ENCODE peak calls at places on chromosomes 2 and 18, in five cellular contexts. X is hypothalamus; E is AG08396; B is A549; W is activated T-cell treated with anti-CD3 and anti-CD28 coated beads, Interleukin-2, amount 50 U/mL, for 4 hours. Z is an unnamed sample.

GRCh38 chr2:230130668-230131364 is 62.1 kb upstream of the SLC16A14 start:
- DNase-seq in W (no peak), X (no peak), E (peak; percentile 88), B (no peak), Z (no peak)

GRCh38 chr2:79434362-79434761 is 78.5 kb upstream of the CTNNA2 start:
- DNase-seq in E (no peak), B (no peak), W (no peak), X (no peak), Z (no peak)

GRCh38 chr18:68104036-68104435 is 587.5 kb upstream of the DSEL start:
- DNase-seq in X (no peak), E (no peak), B (no peak), W (no peak), Z (no peak)

GRCh38 chr2:231862071-231862470 is 64.1 kb downstream of the NPPC start:
- DNase-seq in B (no peak), X (no peak), W (no peak), E (no peak), Z (no peak)

GRCh38 chr2:66581461-66582363 is 146.8 kb downstream of the MEIS1 start:
- DNase-seq in B (no peak), W (no peak), X (no peak), E (peak; percentile 46), Z (no peak)

GRCh38 chr2:167451496-167452289 is 563.4 kb downstream of the XIRP2 start:
- DNase-seq in E (no peak), X (no peak), B (no peak), W (no peak), Z (no peak)

GRCh38 chr18:24530630-24531111 is 70.2 kb downstream of the HRH4 start:
- DNase-seq in B (no peak), X (no peak), W (no peak), E (peak; percentile 37), Z (peak; percentile 23)

GRCh38 chr2:167957662-167958061 is 289.7 kb downstream of the STK39 start:
- DNase-seq in W (no peak), B (no peak), X (no peak), E (no peak), Z (no peak)

GRCh38 chr2:227447606-227448005 is 24.4 kb upstream of the AGFG1 start:
- DNase-seq in W (no peak), E (peak; percentile 50), X (no peak), B (no peak), Z (no peak)

GRCh38 chr18:23862071-23862470 is 152.5 kb upstream of the TTC39C start:
- DNase-seq in X (no peak), E (peak; percentile 78), W (no peak), B (no peak), Z (no peak)

GRCh38 chr2:232532406-232532805 is 6.4 kb downstream of the CHRND start:
- DNase-seq in X (no peak), B (no peak), E (no peak), W (no peak), Z (no peak)

GRCh38 chr2:59322005-59322404 is 1080.9 kb upstream of the FANCL start:
- DNase-seq in E (no peak), X (no peak), B (no peak), W (no peak), Z (no peak)

GRCh38 chr2:195363496-195363895 is 293.5 kb upstream of the SLC39A10 start:
- DNase-seq in W (no peak), B (no peak), X (no peak), E (peak; percentile 25), Z (no peak)

GRCh38 chr2:190469770-190470169 is 61.6 kb downstream of the MFSD6 start:
- DNase-seq in X (no peak), E (no peak), W (no peak), B (peak; percentile 40), Z (no peak)

GRCh38 chr2:241535871-241536639 is 22.5 kb upstream of the BOK start:
- DNase-seq in B (no peak), X (no peak), E (no peak), W (no peak), Z (no peak)

GRCh38 chr2:189698020-189698887 is 23.8 kb downstream of the ANKAR start:
- DNase-seq in W (peak; percentile 12), X (no peak), E (peak; percentile 17), B (peak; percentile 10), Z (peak; percentile 59)

GRCh38 chr2:32772623-32773221 is 144.9 kb downstream of the TTC27 start:
- DNase-seq in B (peak; percentile 43), X (no peak), E (peak; percentile 70), W (no peak), Z (no peak)

GRCh38 chr18:58391932-58392331 is 237.0 kb downstream of the ALPK2 start:
- DNase-seq in B (no peak), X (no peak), E (no peak), W (no peak), Z (no peak)

GRCh38 chr18:45837283-45838070 is 12.0 kb downstream of the SIGLEC15 start:
- DNase-seq in B (no peak), X (no peak), W (no peak), E (no peak), Z (peak; percentile 64)

GRCh38 chr2:70897977-70898226 is 37.8 kb upstream of the ATP6V1B1 start:
- DNase-seq in X (no peak), E (no peak), W (no peak), B (no peak), Z (no peak)

GRCh38 chr18:79953921-79954651 is 2.6 kb upstream of the SLC66A2 start:
- DNase-seq in B (no peak), W (no peak), E (no peak), X (no peak), Z (peak; percentile 32)

GRCh38 chr2:106115250-106115649 is 78.9 kb downstream of the UXS1 start:
- DNase-seq in E (peak; percentile 74), W (no peak), X (no peak), B (peak; percentile 51), Z (no peak)

GRCh38 chr2:40431600-40431955 is 20.3 kb downstream of the SLC8A1 start:
- DNase-seq in E (peak; percentile 47), W (no peak), X (no peak), B (no peak), Z (no peak)

GRCh38 chr18:22983175-22983574 is 50.0 kb downstream of the RBBP8 start:
- DNase-seq in X (no peak), E (no peak), W (no peak), B (peak; percentile 6), Z (no peak)

GRCh38 chr18:3528251-3528650 is 78.3 kb downstream of the TGIF1 start:
- DNase-seq in W (no peak), B (no peak), X (no peak), E (no peak), Z (no peak)

GRCh38 chr2:235262750-235263149 is 231.1 kb upstream of the AGAP1 start:
- DNase-seq in X (no peak), B (no peak), W (no peak), E (no peak), Z (no peak)

GRCh38 chr18:3451989-3452749 is 2.2 kb downstream of the TGIF1 start:
- DNase-seq in B (no peak), E (no peak), W (peak; percentile 29), X (peak; percentile 25), Z (peak; percentile 52)

GRCh38 chr2:179412116-179412515 is 147.5 kb upstream of the SESTD1 start:
- DNase-seq in E (peak; percentile 8), X (no peak), B (no peak), W (no peak), Z (no peak)

GRCh38 chr2:203361922-203362321 is 33.7 kb downstream of the ABI2 start:
- DNase-seq in E (peak; percentile 26), W (no peak), B (no peak), X (no peak), Z (no peak)

GRCh38 chr2:79860233-79861058 is 347.6 kb downstream of the CTNNA2 start:
- DNase-seq in X (no peak), W (no peak), E (peak; percentile 39), B (peak; percentile 6), Z (no peak)

GRCh38 chr2:241808701-241809382 is at the start of gene NEU4:
- DNase-seq in X (no peak), B (no peak), W (no peak), E (no peak), Z (no peak)

GRCh38 chr2:202149155-202149762 is 76.2 kb downstream of the KIAA2012 start:
- DNase-seq in B (no peak), E (no peak), X (no peak), W (no peak), Z (no peak)

GRCh38 chr2:237692601-237693079 is 65.3 kb downstream of the LRRFIP1 start:
- DNase-seq in E (no peak), W (no peak), B (no peak), X (no peak), Z (peak; percentile 43)

GRCh38 chr2:121999273-121999672 is 243.8 kb downstream of the TSN start:
- DNase-seq in W (no peak), E (peak; percentile 7), X (no peak), B (no peak), Z (no peak)

GRCh38 chr2:224440988-224441387 is 39.1 kb upstream of the FAM124B start:
- DNase-seq in B (no peak), X (no peak), E (no peak), W (no peak), Z (no peak)

GRCh38 chr2:67986258-67986657 is 76.5 kb downstream of the C1D start:
- DNase-seq in E (no peak), X (no peak), B (no peak), W (no peak), Z (no peak)